ENCODE peak calls at places on chromosomes 16 and 17, in four cellular contexts. P is HCT116, W is HepG2, S is H1. F is an unnamed sample.

GRCh38 chr17:266219-266618 is 84.8 kb upstream of the DOC2B start:
- DNase-seq in P (no peak), W (no peak), S (no peak), F (no peak)

GRCh38 chr17:58235821-58236220 is 2.6 kb upstream of the LPO start:
- DNase-seq in P (no peak), W (no peak), S (no peak), F (no peak)

GRCh38 chr16:74605746-74606520 is 981 bp downstream of the GLG1 start:
- DNase-seq in P (no peak), W (no peak), S (no peak), F (no peak)

GRCh38 chr16:535446-536405 is 8.2 kb downstream of the CAPN15 start:
- DNase-seq in P (peak), W (no peak), S (no peak), F (peak)

GRCh38 chr17:73972901-73973300 is 230.6 kb upstream of the RPL38 start:
- DNase-seq in P (no peak), W (no peak), S (no peak), F (no peak)

GRCh38 chr17:47720754-47721533 is 12.1 kb upstream of the TBX21 start:
- DNase-seq in P (peak), W (no peak), S (peak), F (no peak)

GRCh38 chr17:28551421-28552186 is 820 bp downstream of the UNC119 start:
- DNase-seq in P (no peak), W (no peak), S (no peak), F (no peak)

GRCh38 chr16:899678-900060 is 71.1 kb downstream of the LMF1 start:
- DNase-seq in P (no peak), W (no peak), S (no peak), F (no peak)

GRCh38 chr17:31935512-31935911 is 1.3 kb upstream of the SUZ12 start:
- DNase-seq in P (no peak), W (no peak), S (peak), F (no peak)

GRCh38 chr16:69761983-69762842 is at the start of gene WWP2:
- DNase-seq in P (peak), W (peak), S (peak), F (peak)

GRCh38 chr17:50045154-50045553 is 10.8 kb upstream of the ITGA3 start:
- DNase-seq in P (no peak), W (no peak), S (no peak), F (no peak)

GRCh38 chr17:41061969-41062368 is 2.1 kb upstream of the KRTAP2-3 start:
- DNase-seq in P (no peak), W (peak), S (no peak), F (no peak)

GRCh38 chr17:52147431-52147830 is 11.1 kb downstream of the CA10 start:
- DNase-seq in P (no peak), W (no peak), S (no peak), F (no peak)

GRCh38 chr16:26546573-26546972 is 520.2 kb upstream of the C16orf82 start:
- DNase-seq in P (no peak), W (no peak), S (no peak), F (no peak)

DNA sequence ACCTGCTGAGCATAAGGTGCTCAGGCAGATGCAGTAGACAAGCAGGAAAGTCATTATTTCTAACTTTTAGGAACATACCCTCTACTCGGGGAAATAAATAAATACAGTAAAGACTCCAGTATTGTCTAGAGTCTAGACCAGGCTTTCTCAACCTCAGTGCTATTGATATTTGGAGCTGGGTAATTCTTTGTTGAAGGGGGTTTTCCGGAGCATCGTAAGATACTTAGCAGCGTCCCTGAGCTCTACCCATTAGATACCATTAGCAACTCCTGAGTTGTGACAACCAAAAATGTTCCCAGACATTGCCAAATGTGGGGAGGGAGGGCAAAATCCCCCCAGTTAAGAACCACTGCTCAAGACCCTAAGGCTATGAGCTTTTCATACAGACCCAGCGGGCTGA is 21.1 kb downstream of the EPOP start:
- DNase-seq in P (no peak), W (no peak), S (no peak), F (no peak)
- TF ChIP-seq EZH2 in P (no peak), W (no peak), S (no peak), F (no peak)

GRCh38 chr17:81150379-81151038 is 14.8 kb upstream of the PVALEF start:
- DNase-seq in P (no peak), W (no peak), S (no peak), F (no peak)

GRCh38 chr17:81151039-81151677 is 14.1 kb upstream of the PVALEF start:
- DNase-seq in P (no peak), W (no peak), S (no peak), F (no peak)

GRCh38 chr17:81147701-81148100 is 17.6 kb upstream of the PVALEF start:
- DNase-seq in P (no peak), W (no peak), S (no peak), F (no peak)

GRCh38 chr17:81148571-81148970 is 16.7 kb upstream of the PVALEF start:
- DNase-seq in P (no peak), W (no peak), S (no peak), F (no peak)

DNA sequence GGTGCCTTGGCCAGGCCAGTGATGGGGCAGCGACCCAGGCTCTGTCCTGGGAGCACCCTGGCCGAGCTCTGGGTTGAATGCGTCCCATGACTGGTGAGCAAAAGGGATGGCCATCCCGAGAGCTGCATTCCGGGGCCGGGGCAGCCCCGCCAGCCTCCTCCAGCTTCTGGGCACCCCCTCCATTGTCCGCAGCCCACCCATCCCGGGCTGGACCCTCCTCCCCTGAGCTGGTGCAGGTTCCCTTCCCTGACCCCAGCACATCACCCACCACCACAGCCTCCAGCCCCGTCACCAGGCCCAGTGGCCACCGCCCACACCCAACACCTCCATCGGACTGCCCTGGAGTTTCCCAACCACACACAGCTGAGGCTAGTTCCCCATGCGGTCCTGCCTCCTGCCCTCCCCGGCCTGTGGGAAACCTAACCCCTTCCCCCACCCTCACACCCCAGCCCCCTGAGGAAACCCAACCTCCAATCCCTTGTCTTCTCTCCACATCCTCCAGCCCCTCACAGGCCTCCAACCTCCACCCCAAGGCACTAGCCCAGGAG is 16.2 kb upstream of the PVALEF start:
- DNase-seq in P (no peak), W (no peak), S (no peak), F (no peak)
- TF ChIP-seq FOSL1 in P (no peak), W (no peak), S (no peak), F (no peak)

DNA sequence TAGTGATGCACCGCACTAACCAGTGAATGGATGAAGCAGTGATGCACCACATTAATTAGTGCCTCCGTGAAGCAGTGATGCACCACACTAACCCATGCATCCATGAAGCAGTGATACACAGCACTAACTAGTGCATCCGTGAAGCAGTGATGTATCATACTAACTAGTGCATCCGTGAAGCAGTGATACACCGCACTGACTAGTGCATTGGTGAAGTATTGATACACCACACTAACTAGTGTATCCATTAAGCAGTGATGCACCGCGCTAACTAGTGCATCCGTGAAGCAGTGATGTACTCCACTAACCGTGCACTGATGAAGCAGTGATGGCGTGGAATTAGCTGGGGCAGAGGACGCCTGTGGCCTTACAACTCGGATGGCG is 80.6 kb upstream of the NKD1 start:
- DNase-seq in P (no peak), W (no peak), S (no peak), F (no peak)
- TF ChIP-seq EZH2 in P (no peak), W (no peak), S (no peak), F (no peak)

GRCh38 chr16:12245088-12245922 is 268.8 kb downstream of the SNX29 start:
- DNase-seq in P (no peak), W (no peak), S (no peak), F (no peak)
- TF ChIP-seq FOSL1 in P (no peak), W (no peak), S (no peak), F (no peak)

GRCh38 chr17:7651097-7651958 is 602 bp downstream of the ATP1B2 start:
- DNase-seq in P (no peak), W (no peak), S (peak), F (peak)
- TF ChIP-seq EZH2 in P (no peak), W (no peak), S (peak), F (no peak)

DNA sequence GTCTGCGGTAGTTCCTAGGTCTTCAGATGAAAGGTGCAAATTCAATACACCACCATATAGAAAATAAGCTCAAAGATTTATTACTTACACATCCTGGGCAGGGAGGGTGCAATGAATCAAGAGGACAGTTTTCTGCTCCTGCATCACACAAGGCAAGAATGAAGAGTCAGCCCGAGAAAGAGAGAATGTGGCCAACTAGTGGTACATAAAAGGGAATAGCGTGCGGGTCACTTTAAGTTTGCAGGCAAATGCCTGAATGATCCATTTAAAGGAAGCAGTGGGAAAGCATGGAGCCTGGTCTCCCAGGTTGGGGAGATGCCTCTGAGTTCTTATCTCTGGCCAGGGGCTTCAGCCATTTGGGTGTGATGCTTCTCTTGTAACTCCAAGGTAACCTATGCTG is 403.3 kb downstream of the GRIN2A start:
- DNase-seq in P (no peak), W (no peak), S (no peak), F (no peak)
- TF ChIP-seq FOSL1 in P (no peak), W (no peak), S (no peak), F (no peak)

DNA sequence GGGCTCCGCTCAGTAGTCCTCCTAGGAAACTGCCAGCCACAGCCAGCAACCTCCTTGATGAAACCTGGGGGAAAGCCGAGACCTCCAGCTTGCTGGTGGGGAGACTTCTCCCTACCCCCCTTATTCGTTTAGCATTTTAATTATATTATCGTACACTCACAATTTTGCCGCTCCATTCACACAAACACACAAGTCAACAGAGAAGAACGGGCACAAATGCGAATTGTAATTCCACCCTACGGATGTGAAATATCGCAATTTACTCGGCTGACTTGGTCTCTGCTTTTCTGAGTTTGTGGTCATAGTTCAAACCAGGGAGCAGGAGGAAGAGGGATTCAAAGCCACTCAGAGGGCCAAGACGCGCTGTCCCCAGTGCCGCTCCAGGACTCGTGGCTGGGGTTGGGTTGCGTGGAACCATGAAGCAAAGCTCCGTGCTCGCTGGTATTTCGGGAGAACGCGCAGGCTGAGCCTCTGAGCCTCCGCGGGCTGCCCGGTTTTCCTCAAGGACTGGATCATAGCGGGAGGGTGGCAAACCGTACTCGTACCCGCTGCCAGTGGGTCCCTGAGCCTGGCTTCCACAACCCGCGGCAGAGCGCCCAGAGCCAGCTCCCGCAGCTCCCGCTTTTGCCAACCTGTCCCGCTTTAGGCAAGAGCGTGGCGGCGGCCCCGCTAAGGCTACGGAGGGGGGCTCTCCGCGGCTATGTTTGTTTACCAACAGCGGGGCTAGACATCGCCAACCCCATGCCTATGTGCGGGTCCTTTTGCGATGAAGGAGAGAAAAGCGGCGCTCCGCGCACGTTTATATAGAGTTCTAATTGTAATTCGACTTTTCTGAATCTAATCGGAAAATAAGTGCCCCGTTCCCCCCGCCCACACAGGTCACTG is 2.0 kb downstream of the LHX1 start:
- DNase-seq in P (no peak), W (no peak), S (no peak), F (no peak)
- TF ChIP-seq EZH2 in P (no peak), W (peak), S (peak), F (no peak)

GRCh38 chr17:77364941-77365583 is 224.3 kb downstream of the SEC14L1 start:
- DNase-seq in P (no peak), W (no peak), S (no peak), F (no peak)

GRCh38 chr17:77366206-77366557 is 225.4 kb downstream of the SEC14L1 start:
- DNase-seq in P (no peak), W (no peak), S (no peak), F (no peak)

GRCh38 chr17:77365584-77366186 is 224.9 kb downstream of the SEC14L1 start:
- DNase-seq in P (peak), W (no peak), S (no peak), F (no peak)

GRCh38 chr17:77364381-77364911 is 223.7 kb downstream of the SEC14L1 start:
- DNase-seq in P (no peak), W (no peak), S (no peak), F (no peak)

GRCh38 chr17:77366558-77367245 is 225.9 kb downstream of the SEC14L1 start:
- DNase-seq in P (no peak), W (no peak), S (peak), F (no peak)
- TF ChIP-seq FOSL1 in P (no peak), W (no peak), S (no peak), F (no peak)

GRCh38 chr17:79610151-79610645 is 653 bp downstream of the RBFOX3 start:
- DNase-seq in P (no peak), W (no peak), S (no peak), F (no peak)
- TF ChIP-seq EZH2 in P (no peak), W (no peak), S (peak), F (no peak)